ENCODE peak calls at places on chromosomes 4 and X, in six cellular contexts. One of them, this sample, is unnamed.

GRCh38 chr4:141229408-141230101 is 8.9 kb downstream of the ZNF330 start:
- DNase-seq in pancreas: no peak
- DNase-seq in transverse colon: no peak
- DNase-seq in progenitor cell of endocrine pancreas: no peak
- DNase-seq in foreskin fibroblast: no peak
- DNase-seq in kidney: no peak
- DNase-seq in this sample: no peak

GRCh38 chr4:40243390-40243948 is 46.6 kb downstream of the RHOH start:
- DNase-seq in transverse colon: no peak
- DNase-seq in progenitor cell of endocrine pancreas: no peak
- DNase-seq in pancreas: no peak
- DNase-seq in foreskin fibroblast: no peak
- DNase-seq in kidney: no peak
- DNase-seq in this sample: no peak

GRCh38 chr4:179415842-179416223 is 1973.6 kb upstream of the AGA start:
- DNase-seq in pancreas: no peak
- DNase-seq in progenitor cell of endocrine pancreas: no peak
- DNase-seq in transverse colon: no peak
- DNase-seq in foreskin fibroblast: no peak
- DNase-seq in kidney: no peak
- DNase-seq in this sample: no peak

GRCh38 chr4:159298502-159298901 is 195.6 kb downstream of the RAPGEF2 start:
- DNase-seq in kidney: no peak
- DNase-seq in transverse colon: no peak
- DNase-seq in progenitor cell of endocrine pancreas: no peak
- DNase-seq in pancreas: no peak
- DNase-seq in foreskin fibroblast: peak; percentile 45
- DNase-seq in this sample: no peak

GRCh38 chr4:122450847-122451246 is 5.7 kb downstream of the IL2 start:
- DNase-seq in progenitor cell of endocrine pancreas: no peak
- DNase-seq in foreskin fibroblast: peak; percentile 14
- DNase-seq in transverse colon: no peak
- DNase-seq in pancreas: no peak
- DNase-seq in kidney: no peak
- DNase-seq in this sample: no peak

GRCh38 chr4:47623916-47624554 is 139.0 kb downstream of the ATP10D start:
- DNase-seq in foreskin fibroblast: no peak
- DNase-seq in kidney: no peak
- DNase-seq in transverse colon: no peak
- DNase-seq in progenitor cell of endocrine pancreas: no peak
- DNase-seq in pancreas: no peak
- DNase-seq in this sample: no peak

GRCh38 chr4:8671712-8672290 is 79.2 kb downstream of the CPZ start:
- DNase-seq in progenitor cell of endocrine pancreas: no peak
- DNase-seq in kidney: no peak
- DNase-seq in transverse colon: no peak
- DNase-seq in pancreas: no peak
- DNase-seq in foreskin fibroblast: no peak
- DNase-seq in this sample: no peak

GRCh38 chr4:162164881-162165528 is 1.2 kb upstream of the FSTL5 start:
- DNase-seq in pancreas: no peak
- DNase-seq in progenitor cell of endocrine pancreas: no peak
- DNase-seq in kidney: no peak
- DNase-seq in foreskin fibroblast: no peak
- DNase-seq in transverse colon: no peak
- DNase-seq in this sample: no peak

GRCh38 chr4:1061747-1062146 is 50.3 kb downstream of the FGFRL1 start:
- DNase-seq in pancreas: no peak
- DNase-seq in transverse colon: no peak
- DNase-seq in foreskin fibroblast: no peak
- DNase-seq in kidney: no peak
- DNase-seq in progenitor cell of endocrine pancreas: no peak
- DNase-seq in this sample: no peak

GRCh38 chrX:12360991-12361598 is 222.8 kb downstream of the FRMPD4 start:
- DNase-seq in transverse colon: no peak
- DNase-seq in kidney: no peak
- DNase-seq in pancreas: no peak
- DNase-seq in progenitor cell of endocrine pancreas: no peak
- DNase-seq in foreskin fibroblast: peak; percentile 59
- DNase-seq in this sample: no peak

GRCh38 chr4:8201341-8201781 is 2.3 kb downstream of the SH3TC1 start:
- DNase-seq in pancreas: no peak
- DNase-seq in transverse colon: peak; percentile 42
- DNase-seq in kidney: peak; percentile 83
- DNase-seq in foreskin fibroblast: no peak
- DNase-seq in progenitor cell of endocrine pancreas: no peak
- DNase-seq in this sample: peak; percentile 59

GRCh38 chr4:47736555-47736954 is 101.3 kb downstream of the CORIN start:
- DNase-seq in kidney: no peak
- DNase-seq in progenitor cell of endocrine pancreas: no peak
- DNase-seq in transverse colon: no peak
- DNase-seq in pancreas: no peak
- DNase-seq in foreskin fibroblast: no peak
- DNase-seq in this sample: no peak

GRCh38 chr4:79588679-79589078 is 180.7 kb upstream of the GK2 start:
- DNase-seq in transverse colon: no peak
- DNase-seq in pancreas: no peak
- DNase-seq in kidney: no peak
- DNase-seq in foreskin fibroblast: peak; percentile 15
- DNase-seq in progenitor cell of endocrine pancreas: no peak
- DNase-seq in this sample: no peak

GRCh38 chr4:24988776-24989175 is 42.0 kb downstream of the LGI2 start:
- DNase-seq in transverse colon: no peak
- DNase-seq in pancreas: no peak
- DNase-seq in kidney: no peak
- DNase-seq in progenitor cell of endocrine pancreas: no peak
- DNase-seq in foreskin fibroblast: peak; percentile 69
- DNase-seq in this sample: no peak

GRCh38 chrX:134484039-134484438 is 24.1 kb downstream of the HPRT1 start:
- DNase-seq in kidney: no peak
- DNase-seq in progenitor cell of endocrine pancreas: no peak
- DNase-seq in foreskin fibroblast: peak; percentile 71
- DNase-seq in transverse colon: no peak
- DNase-seq in pancreas: no peak
- DNase-seq in this sample: no peak

GRCh38 chr4:11228575-11228974 is 200.1 kb downstream of the HS3ST1 start:
- DNase-seq in foreskin fibroblast: no peak
- DNase-seq in pancreas: no peak
- DNase-seq in transverse colon: no peak
- DNase-seq in progenitor cell of endocrine pancreas: no peak
- DNase-seq in kidney: no peak
- DNase-seq in this sample: no peak

GRCh38 chrX:104329731-104330130 is 75.0 kb upstream of the ESX1 start:
- DNase-seq in pancreas: no peak
- DNase-seq in foreskin fibroblast: no peak
- DNase-seq in kidney: no peak
- DNase-seq in progenitor cell of endocrine pancreas: no peak
- DNase-seq in transverse colon: no peak
- DNase-seq in this sample: no peak

GRCh38 chrX:39975094-39975865 is 122.5 kb downstream of the BCOR start:
- DNase-seq in progenitor cell of endocrine pancreas: no peak
- DNase-seq in pancreas: peak; percentile 22
- DNase-seq in kidney: peak; percentile 80
- DNase-seq in foreskin fibroblast: no peak
- DNase-seq in transverse colon: peak; percentile 64
- DNase-seq in this sample: no peak

GRCh38 chr4:107036602-107037151 is 564 bp upstream of the DKK2 start:
- DNase-seq in progenitor cell of endocrine pancreas: no peak
- DNase-seq in transverse colon: no peak
- DNase-seq in kidney: no peak
- DNase-seq in foreskin fibroblast: peak; percentile 26
- DNase-seq in pancreas: no peak
- DNase-seq in this sample: no peak

GRCh38 chr4:56701156-56701471 is 20.0 kb upstream of the HOPX start:
- DNase-seq in kidney: no peak
- DNase-seq in pancreas: no peak
- DNase-seq in transverse colon: no peak
- DNase-seq in progenitor cell of endocrine pancreas: no peak
- DNase-seq in foreskin fibroblast: no peak
- DNase-seq in this sample: no peak

GRCh38 chr4:10083861-10084641 is 32.5 kb downstream of the WDR1 start:
- DNase-seq in progenitor cell of endocrine pancreas: no peak
- DNase-seq in pancreas: no peak
- DNase-seq in kidney: peak; percentile 66
- DNase-seq in foreskin fibroblast: no peak
- DNase-seq in transverse colon: peak; percentile 7
- DNase-seq in this sample: peak; percentile 7

GRCh38 chr4:4848540-4848939 is 10.9 kb upstream of the MSX1 start:
- DNase-seq in foreskin fibroblast: no peak
- DNase-seq in progenitor cell of endocrine pancreas: no peak
- DNase-seq in kidney: no peak
- DNase-seq in pancreas: no peak
- DNase-seq in transverse colon: no peak
- DNase-seq in this sample: no peak

GRCh38 chr4:1245481-1246051 is 3.4 kb downstream of the CTBP1 start:
- DNase-seq in foreskin fibroblast: no peak
- DNase-seq in progenitor cell of endocrine pancreas: no peak
- DNase-seq in kidney: peak; percentile 72
- DNase-seq in transverse colon: peak; percentile 6
- DNase-seq in pancreas: peak; percentile 91
- DNase-seq in this sample: peak; percentile 14

GRCh38 chrX:56729152-56729557 is at the start of gene NBDY:
- DNase-seq in progenitor cell of endocrine pancreas: peak; percentile 10
- DNase-seq in kidney: peak; percentile 55
- DNase-seq in pancreas: peak; percentile 42
- DNase-seq in foreskin fibroblast: peak; percentile 65
- DNase-seq in transverse colon: peak; percentile 33
- DNase-seq in this sample: peak; percentile 20

GRCh38 chrX:130893356-130894085 is 9.5 kb downstream of the ENOX2 start:
- DNase-seq in pancreas: no peak
- DNase-seq in kidney: no peak
- DNase-seq in progenitor cell of endocrine pancreas: no peak
- DNase-seq in transverse colon: no peak
- DNase-seq in foreskin fibroblast: peak; percentile 54
- DNase-seq in this sample: no peak

DNA sequence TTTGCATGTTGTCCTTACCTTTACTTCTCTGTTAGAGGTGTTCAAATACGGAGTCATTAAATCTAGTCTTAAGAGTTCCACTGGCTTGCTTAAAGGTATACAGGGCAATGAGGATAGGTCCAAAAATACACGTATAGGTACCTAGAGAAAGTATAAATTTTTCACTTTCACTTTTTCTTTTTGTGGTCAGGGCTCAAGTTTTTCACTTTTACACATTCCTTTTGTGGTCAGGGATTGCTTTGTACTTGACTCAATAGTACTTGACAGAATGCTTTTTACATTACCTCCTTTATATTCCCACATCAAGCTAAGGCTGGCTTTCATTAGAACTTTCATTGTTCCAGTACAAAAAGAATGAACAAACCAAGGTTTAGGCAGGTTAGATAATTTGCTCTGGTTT is 21.7 kb downstream of the TMEM184C start:
- DNase-seq in progenitor cell of endocrine pancreas: no peak
- DNase-seq in foreskin fibroblast: peak; percentile 39
- DNase-seq in pancreas: no peak
- DNase-seq in kidney: no peak
- DNase-seq in transverse colon: no peak
- DNase-seq in this sample: no peak
- TF ChIP-seq CTCF in progenitor cell of endocrine pancreas: no peak
- TF ChIP-seq CTCF in foreskin fibroblast: no peak
- TF ChIP-seq CTCF in pancreas: no peak
- TF ChIP-seq CTCF in kidney: no peak
- TF ChIP-seq CTCF in transverse colon: no peak
- TF ChIP-seq CTCF in this sample: no peak

DNA sequence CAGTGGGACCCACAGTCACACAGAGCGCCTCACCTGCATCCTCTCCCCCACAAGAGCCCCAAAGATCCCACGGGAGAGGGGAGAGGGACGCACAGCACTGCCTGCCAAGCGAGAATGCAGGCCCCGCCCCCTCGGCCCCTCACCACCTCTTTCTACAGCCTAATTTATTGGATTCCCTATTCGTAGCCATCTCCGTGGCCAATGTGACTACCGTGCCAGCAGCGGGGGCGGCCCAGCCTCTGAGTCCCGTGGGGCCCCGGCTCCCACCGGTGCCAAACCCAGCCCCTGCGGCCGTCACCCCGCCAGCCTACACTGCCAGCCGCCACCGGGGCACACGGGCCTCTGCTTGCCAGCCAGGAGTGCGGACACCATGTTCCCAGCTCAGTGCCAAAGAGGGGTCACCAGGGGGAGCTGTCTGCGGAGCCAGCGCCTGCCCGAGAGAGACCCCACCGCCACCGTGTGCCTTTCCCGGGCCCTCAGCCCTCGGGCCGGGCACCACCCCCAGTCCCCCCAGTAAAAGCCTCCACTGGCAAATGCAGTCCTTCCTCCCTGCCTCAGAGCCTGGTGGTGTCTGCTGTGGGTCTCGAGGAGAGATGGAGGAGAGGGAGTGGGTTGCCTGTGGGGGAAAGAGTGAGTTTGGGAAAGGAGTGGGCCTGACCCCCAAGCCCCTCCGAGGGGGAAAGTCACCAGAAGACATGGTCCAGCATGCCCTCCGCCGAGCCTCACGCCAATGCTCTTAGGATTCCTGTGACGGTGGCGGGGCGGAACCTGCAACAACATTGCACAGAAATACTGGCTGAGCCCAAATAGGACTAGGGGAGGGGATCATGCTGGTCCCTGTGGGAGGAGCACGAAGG is 19.6 kb upstream of the PLXNB3 start:
- DNase-seq in foreskin fibroblast: peak; percentile 23
- DNase-seq in transverse colon: no peak
- DNase-seq in progenitor cell of endocrine pancreas: no peak
- DNase-seq in kidney: peak; percentile 73
- DNase-seq in pancreas: no peak
- DNase-seq in this sample: no peak
- TF ChIP-seq CTCF in foreskin fibroblast: peak; percentile 10
- TF ChIP-seq CTCF in transverse colon: peak; percentile 20
- TF ChIP-seq CTCF in progenitor cell of endocrine pancreas: peak; percentile 44
- TF ChIP-seq CTCF in kidney: no peak
- TF ChIP-seq CTCF in pancreas: no peak
- TF ChIP-seq CTCF in this sample: no peak

GRCh38 chr4:48909697-48910096 is 3.1 kb upstream of the OCIAD2 start:
- DNase-seq in transverse colon: peak; percentile 22
- DNase-seq in progenitor cell of endocrine pancreas: no peak
- DNase-seq in foreskin fibroblast: peak; percentile 98
- DNase-seq in pancreas: no peak
- DNase-seq in kidney: peak; percentile 80
- DNase-seq in this sample: no peak
- TF ChIP-seq CTCF in transverse colon: no peak
- TF ChIP-seq CTCF in progenitor cell of endocrine pancreas: no peak
- TF ChIP-seq CTCF in foreskin fibroblast: no peak
- TF ChIP-seq CTCF in pancreas: no peak
- TF ChIP-seq CTCF in kidney: no peak
- TF ChIP-seq CTCF in this sample: no peak

DNA sequence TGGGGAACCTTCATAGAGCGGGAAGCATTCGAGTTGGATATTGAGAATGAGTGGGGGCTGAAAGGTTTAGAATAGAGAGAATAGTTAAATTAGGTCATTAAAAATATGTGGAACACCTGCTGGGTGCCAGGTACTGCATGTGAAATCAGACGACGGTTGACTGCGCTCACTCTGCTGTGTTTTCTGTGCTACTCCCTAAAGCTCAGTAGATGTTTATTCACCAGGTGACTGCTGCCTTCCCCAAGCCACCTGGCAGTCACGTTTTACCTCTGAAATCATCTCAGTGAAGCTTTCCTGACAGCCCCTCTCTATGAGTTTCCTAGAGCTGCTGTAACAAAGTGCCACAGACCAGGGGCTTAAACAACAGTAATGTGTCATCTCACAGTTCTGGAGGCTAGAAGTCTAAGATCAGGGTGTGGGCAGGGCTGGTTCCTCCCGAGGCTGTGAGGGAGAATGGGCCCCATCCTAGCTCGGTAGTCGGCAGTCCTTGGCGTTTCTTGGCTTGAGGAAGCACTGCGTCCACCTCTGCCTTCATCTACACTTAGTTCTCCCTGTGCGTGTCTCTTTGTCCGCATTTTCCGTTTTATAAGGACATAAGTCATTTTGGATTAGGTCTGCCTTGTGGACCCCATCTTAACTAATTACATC is 25.3 kb downstream of the ADD1 start:
- DNase-seq in kidney: no peak
- DNase-seq in progenitor cell of endocrine pancreas: no peak
- DNase-seq in foreskin fibroblast: no peak
- DNase-seq in transverse colon: no peak
- DNase-seq in pancreas: no peak
- DNase-seq in this sample: no peak
- TF ChIP-seq CTCF in kidney: no peak
- TF ChIP-seq CTCF in progenitor cell of endocrine pancreas: no peak
- TF ChIP-seq CTCF in foreskin fibroblast: no peak
- TF ChIP-seq CTCF in transverse colon: no peak
- TF ChIP-seq CTCF in pancreas: no peak
- TF ChIP-seq CTCF in this sample: no peak